ENCODE peak calls at places on chromosomes 1 and 21, in four cellular contexts. X is HepG2, U is K562, W is GM12878. Y is an unnamed sample.

GRCh38 chr21:44962481-44962966 is 22.7 kb downstream of the SLX9 start:
- DNase-seq in U (no peak), X (no peak), W (no peak), Y (no peak)

GRCh38 chr1:213985181-213986019 is 2.4 kb upstream of the PROX1 start:
- DNase-seq in W (no peak), U (no peak), X (no peak), Y (no peak)

GRCh38 chr21:34807881-34808568 is 139.2 kb downstream of the CLIC6 start:
- DNase-seq in U (no peak), X (no peak), W (no peak), Y (no peak)

GRCh38 chr1:27583479-27583878 is 20.5 kb downstream of the AHDC1 start:
- DNase-seq in U (no peak), W (no peak), X (no peak), Y (no peak)

GRCh38 chr1:9593492-9594465 is 5.1 kb downstream of the TMEM201 start:
- DNase-seq in U (peak), W (peak), X (peak), Y (peak)

GRCh38 chr21:45957551-45957950 is 24.0 kb upstream of the COL6A1 start:
- DNase-seq in W (no peak), U (no peak), X (no peak), Y (no peak)

GRCh38 chr1:99365121-99365520 is 100.8 kb downstream of the PLPPR4 start:
- DNase-seq in U (no peak), X (no peak), W (no peak), Y (no peak)

GRCh38 chr1:25649505-25650218 is 33.1 kb downstream of the MAN1C1 start:
- DNase-seq in X (no peak), W (no peak), U (no peak), Y (no peak)

GRCh38 chr1:204316164-204316563 is 43.6 kb downstream of the PLEKHA6 start:
- DNase-seq in X (no peak), U (no peak), W (no peak), Y (no peak)

GRCh38 chr1:7299994-7300393 is 471.1 kb upstream of the VAMP3 start:
- DNase-seq in W (no peak), U (no peak), X (no peak), Y (no peak)

GRCh38 chr1:85371021-85371420 is 93.9 kb downstream of the DDAH1 start:
- DNase-seq in X (no peak), U (no peak), W (no peak), Y (no peak)

GRCh38 chr1:69441496-69441895 is 126.2 kb upstream of the LRRC7 start:
- DNase-seq in U (no peak), W (no peak), X (no peak), Y (no peak)

DNA sequence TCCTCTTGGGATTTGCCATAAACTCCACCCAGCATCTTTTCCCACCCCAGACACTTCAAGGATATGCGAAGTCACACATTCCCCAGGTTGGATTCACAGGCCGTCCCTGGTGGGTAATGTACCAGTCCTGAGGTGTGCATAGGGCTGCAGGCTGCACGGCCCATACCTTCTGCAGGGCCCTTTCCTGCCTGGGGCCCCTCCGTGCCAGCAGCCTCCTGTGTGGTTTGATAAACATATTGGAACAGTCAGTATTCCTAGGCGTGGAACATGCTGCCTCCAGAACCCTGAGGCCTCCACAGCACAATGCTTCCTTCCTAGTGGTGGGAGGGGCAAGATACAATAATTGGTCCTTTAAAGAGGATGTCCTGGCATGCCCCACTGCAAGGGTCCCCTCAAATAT is 26.6 kb downstream of the IL10RB start:
- DNase-seq in W (no peak), U (no peak), X (no peak), Y (no peak)
- TF ChIP-seq TARDBP in W (no peak), U (no peak), X (no peak), Y (no peak)

GRCh38 chr21:42190492-42190875 is 28.5 kb upstream of the ABCG1 start:
- DNase-seq in W (no peak), X (no peak), U (no peak), Y (no peak)

GRCh38 chr21:42188663-42189062 is 30.3 kb upstream of the ABCG1 start:
- DNase-seq in W (no peak), X (no peak), U (no peak), Y (no peak)

GRCh38 chr21:42191064-42191463 is 27.9 kb upstream of the ABCG1 start:
- DNase-seq in X (no peak), U (no peak), W (no peak), Y (no peak)

GRCh38 chr21:42187976-42188653 is 30.8 kb upstream of the ABCG1 start:
- DNase-seq in U (no peak), W (peak), X (no peak), Y (no peak)

GRCh38 chr21:42189860-42190491 is 29.0 kb upstream of the ABCG1 start:
- DNase-seq in X (no peak), U (no peak), W (no peak), Y (no peak)
- TF ChIP-seq TARDBP in X (no peak), U (no peak), W (no peak), Y (no peak)

GRCh38 chr1:193019442-193020026 is 39.6 kb downstream of the UCHL5 start:
- DNase-seq in U (peak), X (peak), W (no peak), Y (no peak)
- TF ChIP-seq TARDBP in U (no peak), X (no peak), W (no peak), Y (no peak)

GRCh38 chr1:207873055-207873890 is 37.7 kb downstream of the CD34 start:
- DNase-seq in U (no peak), W (no peak), X (no peak), Y (no peak)
- TF ChIP-seq TARDBP in U (no peak), W (no peak), X (no peak), Y (no peak)

DNA sequence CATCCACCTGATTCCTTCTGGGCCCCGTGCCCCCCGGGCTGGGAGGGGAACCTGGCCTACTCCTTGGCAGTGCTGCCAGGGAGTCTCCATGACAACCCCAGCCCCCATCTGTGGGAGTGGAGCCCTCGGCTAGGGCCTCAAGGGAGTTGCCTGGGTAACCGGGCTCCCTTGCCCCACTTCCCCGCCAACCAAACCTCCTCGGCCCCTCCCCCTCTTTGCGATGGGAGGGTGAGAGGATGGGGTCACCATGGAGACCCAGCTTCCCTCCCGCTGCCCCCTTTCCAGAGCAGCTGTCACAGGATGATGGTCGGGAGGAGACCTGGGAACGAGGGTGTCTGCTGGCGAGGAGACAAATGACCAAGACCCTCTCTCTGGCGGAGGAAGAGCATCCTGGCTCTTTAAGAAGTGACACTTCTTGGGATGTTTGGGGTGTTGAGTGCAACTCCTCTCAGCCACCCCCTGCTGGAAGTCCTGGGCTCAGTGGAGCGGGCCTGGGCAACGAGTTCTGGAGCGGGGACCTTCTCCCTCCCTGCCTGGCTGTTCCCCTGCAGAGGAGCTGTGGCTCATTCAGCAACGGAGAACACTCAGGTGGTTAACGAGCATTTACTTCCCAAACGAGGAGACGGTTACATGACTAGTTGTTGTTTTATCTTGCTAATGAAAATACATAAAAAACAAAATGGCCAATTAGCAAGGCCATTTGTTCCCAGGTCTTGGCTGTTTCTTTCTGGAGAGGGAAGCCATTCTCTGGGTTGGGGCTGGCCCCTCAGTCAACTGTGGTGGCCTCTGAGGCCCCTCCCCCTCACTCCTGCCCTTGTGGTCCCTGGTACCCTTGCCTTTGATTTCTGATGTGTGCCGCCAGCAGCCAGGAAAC is 82.8 kb downstream of the UBIAD1 start:
- DNase-seq in X (no peak), W (no peak), U (no peak), Y (no peak)
- TF ChIP-seq TARDBP in X (no peak), W (no peak), U (no peak), Y (no peak)

GRCh38 chr21:40231979-40232378 is 364.7 kb downstream of the PCP4 start:
- DNase-seq in W (no peak), U (no peak), X (no peak), Y (no peak)

DNA sequence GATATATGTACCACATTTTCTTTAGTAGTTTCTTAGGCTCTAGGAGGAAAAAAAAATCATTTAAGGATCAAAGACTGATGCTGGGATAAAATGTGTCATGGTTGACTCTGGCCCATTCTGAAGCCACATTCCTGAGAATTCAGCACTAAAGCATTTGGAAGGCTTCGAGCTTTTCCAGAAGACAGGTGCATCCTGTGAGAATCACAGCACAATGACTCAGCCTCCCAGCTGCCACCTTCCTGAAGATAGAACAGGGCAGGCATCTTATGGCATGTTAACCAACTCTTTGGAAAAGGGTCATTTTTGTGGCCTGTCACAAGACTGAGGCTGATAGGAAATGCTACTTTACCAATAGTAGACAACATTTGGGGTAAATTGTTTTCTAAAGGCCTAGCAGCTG is 359.9 kb downstream of the PCP4 start:
- DNase-seq in X (no peak), U (no peak), W (no peak), Y (no peak)
- TF ChIP-seq TARDBP in X (no peak), U (no peak), W (no peak), Y (no peak)

GRCh38 chr1:234926574-234927311 is 201.9 kb downstream of the TOMM20 start:
- DNase-seq in X (no peak), W (peak), U (no peak), Y (no peak)

GRCh38 chr1:234929369-234929768 is 199.3 kb downstream of the TOMM20 start:
- DNase-seq in W (no peak), U (no peak), X (no peak), Y (no peak)

GRCh38 chr1:234927968-234928635 is 200.5 kb downstream of the TOMM20 start:
- DNase-seq in X (no peak), U (no peak), W (no peak), Y (no peak)

GRCh38 chr1:234927312-234927967 is 201.2 kb downstream of the TOMM20 start:
- DNase-seq in W (no peak), X (no peak), U (no peak), Y (no peak)

DNA sequence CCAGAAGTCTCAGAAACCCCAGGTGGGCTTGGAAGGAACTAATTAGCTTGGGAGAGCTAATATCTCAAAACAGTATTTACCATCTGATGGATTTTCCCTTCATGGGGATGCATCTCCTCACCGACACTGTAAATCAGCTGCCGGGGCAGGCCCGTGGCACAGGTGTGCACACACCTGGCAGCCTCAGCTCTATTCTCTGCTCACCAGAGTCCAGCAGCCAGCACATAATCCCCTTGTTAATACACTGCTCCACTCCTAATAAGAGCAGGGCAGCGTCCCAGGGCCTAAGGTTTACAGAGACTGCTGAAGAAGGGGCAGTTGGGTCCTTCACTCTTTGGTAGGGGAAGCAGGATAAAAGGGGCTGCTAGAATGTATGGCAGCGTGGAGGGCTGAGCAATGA is 200.0 kb downstream of the TOMM20 start:
- DNase-seq in U (no peak), W (no peak), X (no peak), Y (no peak)
- TF ChIP-seq TARDBP in U (no peak), W (no peak), X (no peak), Y (no peak)

Y was measured in HEK293T.